ENCODE peak calls at places on chromosomes 2 and 18, in six cellular contexts. B is nephron progenitor cell, H is mucosa of gallbladder, C is posterior cingulate gyrus, S is sciatic nerve, E is adrenal gland. X is an unnamed sample.

GRCh38 chr2:239283288-239283945 is 117.4 kb downstream of the HDAC4 start:
- DNase-seq in B (no peak), H (no peak), C (peak), S (peak), E (peak), X (no peak)

GRCh38 chr2:60486067-60486466 is 67.4 kb downstream of the BCL11A start:
- DNase-seq in B (no peak), H (no peak), C (no peak), S (no peak), E (no peak), X (no peak)

GRCh38 chr2:106011380-106011779 is 182.7 kb downstream of the UXS1 start:
- DNase-seq in B (no peak), H (no peak), C (no peak), S (no peak), E (no peak), X (no peak)

GRCh38 chr18:62450546-62451395 is 72.1 kb upstream of the ZCCHC2 start:
- DNase-seq in B (no peak), H (peak), C (peak), S (peak), E (peak), X (peak)

GRCh38 chr2:28411166-28411755 is 18.6 kb downstream of the FOSL2 start:
- DNase-seq in B (no peak), H (no peak), C (no peak), S (no peak), E (no peak), X (no peak)

GRCh38 chr2:8215159-8215863 is 466.5 kb upstream of the ID2 start:
- DNase-seq in B (no peak), H (no peak), C (no peak), S (no peak), E (no peak), X (no peak)

GRCh38 chr2:162243305-162243693 is at the start of gene FAP:
- DNase-seq in B (no peak), H (no peak), C (no peak), S (no peak), E (no peak), X (no peak)

GRCh38 chr18:55577812-55578539 is 10.0 kb downstream of the TCF4 start:
- DNase-seq in B (no peak), H (no peak), C (no peak), S (no peak), E (no peak), X (no peak)

GRCh38 chr2:26840937-26841610 is 6.9 kb upstream of the DPYSL5 start:
- DNase-seq in B (no peak), H (no peak), C (no peak), S (no peak), E (no peak), X (peak)

GRCh38 chr18:48033770-48034650 is 103.6 kb upstream of the SMAD2 start:
- DNase-seq in B (no peak), H (no peak), C (no peak), S (peak), E (no peak), X (no peak)

GRCh38 chr18:42915240-42915791 is 200.2 kb downstream of the RIT2 start:
- DNase-seq in B (no peak), H (no peak), C (no peak), S (no peak), E (no peak), X (no peak)

GRCh38 chr2:101616411-101616810 is 81.1 kb upstream of the MAP4K4 start:
- DNase-seq in B (no peak), H (no peak), C (peak), S (no peak), E (no peak), X (no peak)

GRCh38 chr2:52387937-52388590 is 1356.1 kb upstream of the NRXN1 start:
- DNase-seq in B (no peak), H (no peak), C (no peak), S (no peak), E (no peak), X (no peak)

GRCh38 chr2:237236188-237236587 is 150.5 kb downstream of the COPS8 start:
- DNase-seq in B (no peak), H (no peak), C (no peak), S (no peak), E (no peak), X (no peak)

GRCh38 chr2:119181391-119181790 is 22.8 kb upstream of the C1QL2 start:
- DNase-seq in B (no peak), H (no peak), C (no peak), S (no peak), E (no peak), X (no peak)

GRCh38 chr18:1003499-1003898 is 98.8 kb downstream of the ADCYAP1 start:
- DNase-seq in B (no peak), H (no peak), C (no peak), S (no peak), E (no peak), X (no peak)

GRCh38 chr2:17479875-17480274 is 38.4 kb downstream of the RAD51AP2 start:
- DNase-seq in B (no peak), H (no peak), C (no peak), S (no peak), E (no peak), X (no peak)

X was measured in D341Med.